ENCODE peak calls at places on chromosome 18, in nine cellular contexts. One of them, this sample, is unnamed. For H3K27me3 and H3K36me3, the result is how much of the 10 kb centered on the place peaks cover.

GRCh38 chr18:1050012-1050657 is 145.5 kb downstream of the ADCYAP1 start:
- DNase-seq in left lung: no peak
- DNase-seq in naive thymus-derived CD4-positive, alpha-beta T cell: no peak
- DNase-seq in GM23338: no peak
- DNase-seq in SJSA1: no peak
- DNase-seq in esophagus squamous epithelium: no peak
- DNase-seq in fibroblast of lung: no peak
- DNase-seq in upper lobe of right lung: no peak
- DNase-seq in tibial nerve: no peak
- DNase-seq in this sample: no peak

GRCh38 chr18:50231621-50232020 is 34.7 kb downstream of the CFAP53 start:
- DNase-seq in left lung: no peak
- DNase-seq in naive thymus-derived CD4-positive, alpha-beta T cell: no peak
- DNase-seq in GM23338: no peak
- DNase-seq in SJSA1: no peak
- DNase-seq in esophagus squamous epithelium: no peak
- DNase-seq in fibroblast of lung: no peak
- DNase-seq in upper lobe of right lung: no peak
- DNase-seq in tibial nerve: no peak
- DNase-seq in this sample: no peak

GRCh38 chr18:52874774-52875173 is 534.8 kb downstream of the DCC start:
- DNase-seq in left lung: no peak
- DNase-seq in naive thymus-derived CD4-positive, alpha-beta T cell: no peak
- DNase-seq in GM23338: no peak
- DNase-seq in SJSA1: no peak
- DNase-seq in esophagus squamous epithelium: no peak
- DNase-seq in fibroblast of lung: no peak
- DNase-seq in upper lobe of right lung: no peak
- DNase-seq in tibial nerve: no peak
- DNase-seq in this sample: no peak

GRCh38 chr18:26470011-26470637 is 78.2 kb downstream of the KCTD1 start:
- DNase-seq in left lung: no peak
- DNase-seq in naive thymus-derived CD4-positive, alpha-beta T cell: no peak
- DNase-seq in GM23338: no peak
- DNase-seq in SJSA1: no peak
- DNase-seq in esophagus squamous epithelium: no peak
- DNase-seq in fibroblast of lung: peak
- DNase-seq in upper lobe of right lung: no peak
- DNase-seq in tibial nerve: no peak
- DNase-seq in this sample: no peak

GRCh38 chr18:40473221-40473620 is 1481.8 kb upstream of the PIK3C3 start:
- DNase-seq in left lung: no peak
- DNase-seq in naive thymus-derived CD4-positive, alpha-beta T cell: no peak
- DNase-seq in GM23338: no peak
- DNase-seq in SJSA1: no peak
- DNase-seq in esophagus squamous epithelium: no peak
- DNase-seq in fibroblast of lung: no peak
- DNase-seq in upper lobe of right lung: no peak
- DNase-seq in tibial nerve: no peak
- DNase-seq in this sample: no peak

GRCh38 chr18:21344860-21345259 is 102.8 kb downstream of the GREB1L start:
- DNase-seq in left lung: no peak
- DNase-seq in naive thymus-derived CD4-positive, alpha-beta T cell: no peak
- DNase-seq in GM23338: no peak
- DNase-seq in SJSA1: no peak
- DNase-seq in esophagus squamous epithelium: no peak
- DNase-seq in fibroblast of lung: no peak
- DNase-seq in upper lobe of right lung: no peak
- DNase-seq in tibial nerve: no peak
- DNase-seq in this sample: no peak

GRCh38 chr18:13913205-13913604 is 2.1 kb downstream of the MC2R start:
- DNase-seq in left lung: no peak
- DNase-seq in naive thymus-derived CD4-positive, alpha-beta T cell: no peak
- DNase-seq in GM23338: no peak
- DNase-seq in SJSA1: no peak
- DNase-seq in esophagus squamous epithelium: no peak
- DNase-seq in fibroblast of lung: no peak
- DNase-seq in upper lobe of right lung: no peak
- DNase-seq in tibial nerve: no peak
- DNase-seq in this sample: no peak

GRCh38 chr18:12750076-12750707 is 47.4 kb downstream of the PSMG2 start:
- DNase-seq in left lung: no peak
- DNase-seq in naive thymus-derived CD4-positive, alpha-beta T cell: peak
- DNase-seq in GM23338: no peak
- DNase-seq in SJSA1: no peak
- DNase-seq in esophagus squamous epithelium: no peak
- DNase-seq in fibroblast of lung: no peak
- DNase-seq in upper lobe of right lung: no peak
- DNase-seq in tibial nerve: no peak
- DNase-seq in this sample: no peak

GRCh38 chr18:78920436-78921138 is 59.0 kb upstream of the SALL3 start:
- DNase-seq in left lung: no peak
- DNase-seq in naive thymus-derived CD4-positive, alpha-beta T cell: no peak
- DNase-seq in GM23338: no peak
- DNase-seq in SJSA1: no peak
- DNase-seq in esophagus squamous epithelium: no peak
- DNase-seq in fibroblast of lung: no peak
- DNase-seq in upper lobe of right lung: no peak
- DNase-seq in tibial nerve: no peak
- DNase-seq in this sample: no peak

GRCh38 chr18:27608742-27609141 is 423.6 kb upstream of the CHST9 start:
- DNase-seq in left lung: no peak
- DNase-seq in naive thymus-derived CD4-positive, alpha-beta T cell: no peak
- DNase-seq in GM23338: peak
- DNase-seq in SJSA1: no peak
- DNase-seq in esophagus squamous epithelium: no peak
- DNase-seq in fibroblast of lung: no peak
- DNase-seq in upper lobe of right lung: no peak
- DNase-seq in tibial nerve: no peak
- DNase-seq in this sample: no peak

GRCh38 chr18:47901624-47902362 is 28.7 kb downstream of the SMAD2 start:
- DNase-seq in left lung: no peak
- DNase-seq in naive thymus-derived CD4-positive, alpha-beta T cell: peak
- DNase-seq in GM23338: peak
- DNase-seq in SJSA1: no peak
- DNase-seq in esophagus squamous epithelium: no peak
- DNase-seq in fibroblast of lung: no peak
- DNase-seq in upper lobe of right lung: no peak
- DNase-seq in tibial nerve: no peak
- DNase-seq in this sample: no peak

GRCh38 chr18:13558132-13558531 is 168.2 kb downstream of the FAM210A start:
- DNase-seq in left lung: no peak
- DNase-seq in naive thymus-derived CD4-positive, alpha-beta T cell: no peak
- DNase-seq in GM23338: peak
- DNase-seq in SJSA1: peak
- DNase-seq in esophagus squamous epithelium: no peak
- DNase-seq in fibroblast of lung: peak
- DNase-seq in upper lobe of right lung: no peak
- DNase-seq in tibial nerve: no peak
- DNase-seq in this sample: peak

GRCh38 chr18:46338761-46339160 is 234.6 kb downstream of the HAUS1 start:
- DNase-seq in left lung: peak
- DNase-seq in naive thymus-derived CD4-positive, alpha-beta T cell: no peak
- DNase-seq in GM23338: no peak
- DNase-seq in SJSA1: no peak
- DNase-seq in esophagus squamous epithelium: no peak
- DNase-seq in fibroblast of lung: no peak
- DNase-seq in upper lobe of right lung: peak
- DNase-seq in tibial nerve: no peak
- DNase-seq in this sample: no peak

GRCh38 chr18:38427736-38428135 is 862.1 kb upstream of the CELF4 start:
- DNase-seq in left lung: no peak
- DNase-seq in naive thymus-derived CD4-positive, alpha-beta T cell: no peak
- DNase-seq in GM23338: no peak
- DNase-seq in SJSA1: no peak
- DNase-seq in esophagus squamous epithelium: no peak
- DNase-seq in fibroblast of lung: no peak
- DNase-seq in upper lobe of right lung: no peak
- DNase-seq in tibial nerve: no peak
- DNase-seq in this sample: no peak

DNA sequence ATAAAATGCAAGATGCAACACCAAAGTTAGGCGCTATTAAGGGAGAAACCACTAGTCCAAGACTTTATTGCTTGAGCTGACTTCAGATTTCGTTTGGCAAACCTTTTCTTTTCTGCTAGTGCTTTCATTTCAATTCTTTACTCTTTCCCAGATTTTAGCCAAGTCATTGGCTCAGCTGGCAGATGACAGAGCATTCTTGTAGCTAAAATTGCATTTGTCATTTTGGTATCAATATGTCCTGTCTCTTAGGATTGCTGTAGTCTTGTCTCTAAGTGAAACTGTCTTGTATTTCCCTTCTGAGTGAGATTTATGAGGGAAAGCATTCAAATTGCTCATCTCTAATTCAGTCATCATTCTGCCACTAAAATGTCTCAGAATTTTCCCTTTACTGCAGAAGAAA is 335.1 kb downstream of the METTL4 start:
- DNase-seq in left lung: no peak
- DNase-seq in naive thymus-derived CD4-positive, alpha-beta T cell: no peak
- DNase-seq in GM23338: no peak
- DNase-seq in SJSA1: no peak
- DNase-seq in esophagus squamous epithelium: no peak
- DNase-seq in fibroblast of lung: no peak
- DNase-seq in upper lobe of right lung: no peak
- DNase-seq in tibial nerve: no peak
- DNase-seq in this sample: no peak
- H3K27me3 ChIP-seq in left lung: under half
- H3K27me3 ChIP-seq in naive thymus-derived CD4-positive, alpha-beta T cell: under half
- H3K27me3 ChIP-seq in GM23338: under half
- H3K27me3 ChIP-seq in SJSA1: under half
- H3K27me3 ChIP-seq in esophagus squamous epithelium: under half
- H3K27me3 ChIP-seq in fibroblast of lung: under half
- H3K27me3 ChIP-seq in upper lobe of right lung: under half
- H3K27me3 ChIP-seq in tibial nerve: under half
- H3K27me3 ChIP-seq in this sample: under half

DNA sequence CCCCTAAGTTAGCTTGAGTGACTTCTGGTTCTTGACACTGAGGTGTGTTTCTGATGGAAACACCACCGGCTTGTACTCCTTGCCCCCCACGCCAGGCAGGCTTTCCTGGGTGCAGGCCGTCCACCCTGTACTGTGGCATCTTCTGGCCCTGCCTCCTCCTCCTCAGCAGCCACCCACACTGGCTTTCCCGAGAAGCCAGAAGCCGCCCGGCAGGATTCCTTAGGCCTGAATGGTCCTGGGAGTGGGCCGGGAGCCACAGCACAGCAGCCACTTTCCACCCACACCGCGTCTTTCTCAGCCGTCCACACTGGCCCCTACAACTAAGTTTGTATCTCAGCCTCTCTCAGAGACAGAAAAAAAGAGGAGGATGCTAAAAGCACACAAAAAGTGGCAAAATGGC is 2.1 kb upstream of the HSBP1L1 start:
- DNase-seq in left lung: peak
- DNase-seq in naive thymus-derived CD4-positive, alpha-beta T cell: no peak
- DNase-seq in GM23338: no peak
- DNase-seq in SJSA1: no peak
- DNase-seq in esophagus squamous epithelium: no peak
- DNase-seq in fibroblast of lung: no peak
- DNase-seq in upper lobe of right lung: peak
- DNase-seq in tibial nerve: no peak
- DNase-seq in this sample: no peak
- H3K4me3 ChIP-seq in left lung: no peak
- H3K4me3 ChIP-seq in naive thymus-derived CD4-positive, alpha-beta T cell: no peak
- H3K4me3 ChIP-seq in GM23338: no peak
- H3K4me3 ChIP-seq in SJSA1: no peak
- H3K4me3 ChIP-seq in esophagus squamous epithelium: no peak
- H3K4me3 ChIP-seq in fibroblast of lung: no peak
- H3K4me3 ChIP-seq in upper lobe of right lung: no peak
- H3K4me3 ChIP-seq in tibial nerve: no peak
- H3K4me3 ChIP-seq in this sample: no peak

GRCh38 chr18:10440874-10441273 is 13.6 kb upstream of the APCDD1 start:
- DNase-seq in left lung: no peak
- DNase-seq in naive thymus-derived CD4-positive, alpha-beta T cell: no peak
- DNase-seq in GM23338: no peak
- DNase-seq in SJSA1: no peak
- DNase-seq in esophagus squamous epithelium: no peak
- DNase-seq in fibroblast of lung: no peak
- DNase-seq in upper lobe of right lung: no peak
- DNase-seq in tibial nerve: no peak
- DNase-seq in this sample: no peak
- H3K36me3 ChIP-seq in left lung: under half
- H3K36me3 ChIP-seq in naive thymus-derived CD4-positive, alpha-beta T cell: under half
- H3K36me3 ChIP-seq in GM23338: under half
- H3K36me3 ChIP-seq in SJSA1: under half
- H3K36me3 ChIP-seq in esophagus squamous epithelium: under half
- H3K36me3 ChIP-seq in fibroblast of lung: under half
- H3K36me3 ChIP-seq in upper lobe of right lung: under half
- H3K36me3 ChIP-seq in tibial nerve: under half
- H3K36me3 ChIP-seq in this sample: under half

GRCh38 chr18:49052891-49053644 is 102.3 kb upstream of the SMAD7 start:
- DNase-seq in left lung: no peak
- DNase-seq in naive thymus-derived CD4-positive, alpha-beta T cell: no peak
- DNase-seq in GM23338: no peak
- DNase-seq in SJSA1: peak
- DNase-seq in esophagus squamous epithelium: no peak
- DNase-seq in fibroblast of lung: peak
- DNase-seq in upper lobe of right lung: no peak
- DNase-seq in tibial nerve: no peak
- DNase-seq in this sample: no peak
- H3K27me3 ChIP-seq in left lung: under half
- H3K27me3 ChIP-seq in naive thymus-derived CD4-positive, alpha-beta T cell: under half
- H3K27me3 ChIP-seq in GM23338: under half
- H3K27me3 ChIP-seq in SJSA1: under half
- H3K27me3 ChIP-seq in esophagus squamous epithelium: under half
- H3K27me3 ChIP-seq in fibroblast of lung: under half
- H3K27me3 ChIP-seq in upper lobe of right lung: under half
- H3K27me3 ChIP-seq in tibial nerve: under half
- H3K27me3 ChIP-seq in this sample: under half

GRCh38 chr18:76453057-76453561 is 41.9 kb downstream of the ZNF516 start:
- DNase-seq in left lung: no peak
- DNase-seq in naive thymus-derived CD4-positive, alpha-beta T cell: no peak
- DNase-seq in GM23338: no peak
- DNase-seq in SJSA1: no peak
- DNase-seq in esophagus squamous epithelium: no peak
- DNase-seq in fibroblast of lung: no peak
- DNase-seq in upper lobe of right lung: no peak
- DNase-seq in tibial nerve: no peak
- DNase-seq in this sample: no peak
- H3K4me3 ChIP-seq in left lung: no peak
- H3K4me3 ChIP-seq in naive thymus-derived CD4-positive, alpha-beta T cell: no peak
- H3K4me3 ChIP-seq in GM23338: peak
- H3K4me3 ChIP-seq in SJSA1: no peak
- H3K4me3 ChIP-seq in esophagus squamous epithelium: no peak
- H3K4me3 ChIP-seq in fibroblast of lung: no peak
- H3K4me3 ChIP-seq in upper lobe of right lung: no peak
- H3K4me3 ChIP-seq in tibial nerve: no peak
- H3K4me3 ChIP-seq in this sample: no peak

This sample was measured in H7.